ENCODE peak calls at places on chromosomes 4 and X, in five cellular contexts. A is ureter; P is stimulated activated CD4-positive, alpha-beta T cell treated with anti-CD3 and anti-CD28 coated beads, Interleukin-1b, Interleukin-23, amount 100 ng/mL, for 24 hours; T is frontal cortex; Y is Caki2. B is an unnamed sample.

GRCh38 chr4:86338989-86339388 is 20.9 kb downstream of the MAPK10 start:
- DNase-seq in A (no peak), P (no peak), T (no peak), Y (peak; percentile 48), B (no peak)

GRCh38 chrX:10512258-10512657 is 108.1 kb downstream of the MID1 start:
- DNase-seq in A (no peak), P (no peak), T (no peak), Y (peak; percentile 94), B (no peak)

GRCh38 chr4:117755438-117755837 is 278.8 kb upstream of the NDST3 start:
- DNase-seq in A (no peak), P (no peak), T (no peak), Y (no peak), B (no peak)

GRCh38 chrX:11066812-11067211 is 44.3 kb upstream of the HCCS start:
- DNase-seq in A (no peak), P (no peak), T (no peak), Y (no peak), B (no peak)

GRCh38 chr4:146333187-146333894 is 119.0 kb downstream of the REELD1 start:
- DNase-seq in A (no peak), P (no peak), T (no peak), Y (peak; percentile 15), B (no peak)

GRCh38 chr4:83561381-83561780 is 25.5 kb downstream of the GPAT3 start:
- DNase-seq in A (no peak), P (no peak), T (no peak), Y (peak; percentile 80), B (no peak)

GRCh38 chrX:93673056-93673868 is at the start of gene NAP1L3:
- DNase-seq in A (peak; percentile 54), P (peak; percentile 40), T (peak; percentile 60), Y (peak; percentile 70), B (peak; percentile 41)

GRCh38 chr4:16114546-16114945 is 30.7 kb upstream of the PROM1 start:
- DNase-seq in A (no peak), P (no peak), T (no peak), Y (no peak), B (no peak)

GRCh38 chr4:151015458-151016344 is 617 bp upstream of the LRBA start:
- DNase-seq in A (peak; percentile 71), P (peak; percentile 56), T (peak; percentile 83), Y (peak; percentile 81), B (peak; percentile 75)

GRCh38 chr4:13908455-13908854 is 280.9 kb upstream of the BOD1L1 start:
- DNase-seq in A (no peak), P (no peak), T (no peak), Y (no peak), B (no peak)

GRCh38 chr4:113756005-113756410 is 5.5 kb downstream of the CAMK2D start:
- DNase-seq in A (no peak), P (no peak), T (no peak), Y (no peak), B (no peak)

GRCh38 chr4:7410470-7410869 is 24.3 kb downstream of the PSAPL1 start:
- DNase-seq in A (no peak), P (no peak), T (no peak), Y (no peak), B (no peak)

GRCh38 chr4:183255487-183255886 is 64.6 kb downstream of the CLDN22 start:
- DNase-seq in A (no peak), P (no peak), T (no peak), Y (no peak), B (no peak)

GRCh38 chrX:103818844-103819243 is 13.2 kb downstream of the RAB9B start:
- DNase-seq in A (no peak), P (no peak), T (no peak), Y (no peak), B (no peak)

GRCh38 chr4:23337292-23337691 is 552.6 kb downstream of the PPARGC1A start:
- DNase-seq in A (no peak), P (no peak), T (no peak), Y (peak; percentile 10), B (no peak)

GRCh38 chr4:81095411-81095810 is 64.9 kb downstream of the BMP3 start:
- DNase-seq in A (no peak), P (no peak), T (no peak), Y (no peak), B (no peak)

GRCh38 chrX:19332983-19333382 is 10.7 kb upstream of the PDHA1 start:
- DNase-seq in A (no peak), P (no peak), T (no peak), Y (no peak), B (no peak)

B was measured in stimulated activated CD8-positive, alpha-beta memory T cell treated with anti-CD3 and anti-CD28 coated beads, Interleukin-4, amount 100 ng/mL, for 24 hours.